ENCODE peak calls at places on chromosomes 7 and 10, in five cellular contexts. One of them, this sample, is unnamed.

GRCh38 chr7:66013938-66014337 is 31.9 kb upstream of the GUSB start:
- DNase-seq in activated CD4-positive, alpha-beta T cell treated with anti-CD3 and anti-CD28 coated beads, Interleukin-2, amount 50 U/mL, for 1 hour: no peak
- DNase-seq in activated T-cell treated with anti-CD3 and anti-CD28 coated beads for 48 hours: no peak
- DNase-seq in NCI-H1092: no peak
- DNase-seq in AG04450: no peak
- DNase-seq in this sample: no peak

GRCh38 chr10:42934351-42934811 is 142.5 kb upstream of the RET start:
- DNase-seq in NCI-H1092: no peak
- DNase-seq in AG04450: no peak
- DNase-seq in activated T-cell treated with anti-CD3 and anti-CD28 coated beads for 48 hours: no peak
- DNase-seq in activated CD4-positive, alpha-beta T cell treated with anti-CD3 and anti-CD28 coated beads, Interleukin-2, amount 50 U/mL, for 1 hour: no peak
- DNase-seq in this sample: no peak

GRCh38 chr10:121631296-121631695 is 33.1 kb upstream of the FGFR2 start:
- DNase-seq in NCI-H1092: no peak
- DNase-seq in activated T-cell treated with anti-CD3 and anti-CD28 coated beads for 48 hours: no peak
- DNase-seq in AG04450: no peak
- DNase-seq in activated CD4-positive, alpha-beta T cell treated with anti-CD3 and anti-CD28 coated beads, Interleukin-2, amount 50 U/mL, for 1 hour: no peak
- DNase-seq in this sample: no peak

GRCh38 chr10:110502851-110503301 is 5.2 kb downstream of the DUSP5 start:
- DNase-seq in activated CD4-positive, alpha-beta T cell treated with anti-CD3 and anti-CD28 coated beads, Interleukin-2, amount 50 U/mL, for 1 hour: no peak
- DNase-seq in AG04450: no peak
- DNase-seq in activated T-cell treated with anti-CD3 and anti-CD28 coated beads for 48 hours: no peak
- DNase-seq in NCI-H1092: peak; percentile 77
- DNase-seq in this sample: no peak

GRCh38 chr10:23556727-23557440 is 118.0 kb downstream of the OTUD1 start:
- DNase-seq in AG04450: no peak
- DNase-seq in activated T-cell treated with anti-CD3 and anti-CD28 coated beads for 48 hours: no peak
- DNase-seq in NCI-H1092: no peak
- DNase-seq in activated CD4-positive, alpha-beta T cell treated with anti-CD3 and anti-CD28 coated beads, Interleukin-2, amount 50 U/mL, for 1 hour: no peak
- DNase-seq in this sample: no peak

GRCh38 chr7:107563072-107563760 is 504 bp downstream of the COG5 start:
- DNase-seq in activated CD4-positive, alpha-beta T cell treated with anti-CD3 and anti-CD28 coated beads, Interleukin-2, amount 50 U/mL, for 1 hour: no peak
- DNase-seq in activated T-cell treated with anti-CD3 and anti-CD28 coated beads for 48 hours: no peak
- DNase-seq in AG04450: no peak
- DNase-seq in NCI-H1092: peak; percentile 36
- DNase-seq in this sample: no peak

GRCh38 chr10:98258683-98259454 is 9.1 kb downstream of the LOXL4 start:
- DNase-seq in NCI-H1092: no peak
- DNase-seq in activated T-cell treated with anti-CD3 and anti-CD28 coated beads for 48 hours: no peak
- DNase-seq in activated CD4-positive, alpha-beta T cell treated with anti-CD3 and anti-CD28 coated beads, Interleukin-2, amount 50 U/mL, for 1 hour: no peak
- DNase-seq in AG04450: no peak
- DNase-seq in this sample: no peak

GRCh38 chr7:6248581-6248980 is 23.8 kb downstream of the CYTH3 start:
- DNase-seq in activated T-cell treated with anti-CD3 and anti-CD28 coated beads for 48 hours: no peak
- DNase-seq in activated CD4-positive, alpha-beta T cell treated with anti-CD3 and anti-CD28 coated beads, Interleukin-2, amount 50 U/mL, for 1 hour: no peak
- DNase-seq in AG04450: peak; percentile 50
- DNase-seq in NCI-H1092: no peak
- DNase-seq in this sample: no peak

GRCh38 chr10:60098676-60099601 is 192.6 kb upstream of the CCDC6 start:
- DNase-seq in activated T-cell treated with anti-CD3 and anti-CD28 coated beads for 48 hours: no peak
- DNase-seq in activated CD4-positive, alpha-beta T cell treated with anti-CD3 and anti-CD28 coated beads, Interleukin-2, amount 50 U/mL, for 1 hour: no peak
- DNase-seq in AG04450: no peak
- DNase-seq in NCI-H1092: no peak
- DNase-seq in this sample: no peak

GRCh38 chr10:75788394-75789205 is 357.2 kb downstream of the LRMDA start:
- DNase-seq in activated T-cell treated with anti-CD3 and anti-CD28 coated beads for 48 hours: no peak
- DNase-seq in AG04450: no peak
- DNase-seq in NCI-H1092: no peak
- DNase-seq in activated CD4-positive, alpha-beta T cell treated with anti-CD3 and anti-CD28 coated beads, Interleukin-2, amount 50 U/mL, for 1 hour: no peak
- DNase-seq in this sample: no peak

GRCh38 chr10:114408968-114409444 is 4.7 kb upstream of the AFAP1L2 start:
- DNase-seq in AG04450: no peak
- DNase-seq in activated CD4-positive, alpha-beta T cell treated with anti-CD3 and anti-CD28 coated beads, Interleukin-2, amount 50 U/mL, for 1 hour: no peak
- DNase-seq in activated T-cell treated with anti-CD3 and anti-CD28 coated beads for 48 hours: no peak
- DNase-seq in NCI-H1092: no peak
- DNase-seq in this sample: no peak

GRCh38 chr7:2520131-2520807 is 695 bp downstream of the LFNG start:
- DNase-seq in activated T-cell treated with anti-CD3 and anti-CD28 coated beads for 48 hours: no peak
- DNase-seq in NCI-H1092: no peak
- DNase-seq in activated CD4-positive, alpha-beta T cell treated with anti-CD3 and anti-CD28 coated beads, Interleukin-2, amount 50 U/mL, for 1 hour: no peak
- DNase-seq in AG04450: no peak
- DNase-seq in this sample: no peak

GRCh38 chr7:144477348-144477747 is 73.9 kb upstream of the NOBOX start:
- DNase-seq in activated CD4-positive, alpha-beta T cell treated with anti-CD3 and anti-CD28 coated beads, Interleukin-2, amount 50 U/mL, for 1 hour: no peak
- DNase-seq in activated T-cell treated with anti-CD3 and anti-CD28 coated beads for 48 hours: no peak
- DNase-seq in NCI-H1092: no peak
- DNase-seq in AG04450: no peak
- DNase-seq in this sample: no peak